ENCODE peak calls at places on chromosome 20, in nine cellular contexts. T is hypothalamus, D is Right ventricle myocardium superior, L is fibroblast of lung, W is epithelial cell of prostate, R is HTR-8/SVneo, K is LHCN-M2, V is pulmonary artery endothelial cell, F is M059J. A is an unnamed sample.
A peak's percentile ranks its signal among the peaks of the same experiment; 100 is the strongest.

GRCh38 chr20:9677224-9677623 is 161.7 kb downstream of the PAK5 start:
- DNase-seq in T (no peak), D (no peak), L (no peak), W (no peak), R (no peak), K (no peak), V (no peak), F (peak; percentile 4), A (no peak)

GRCh38 chr20:32585011-32585518 is at the start of gene NOL4L:
- DNase-seq in T (no peak), D (peak; percentile 47), L (peak; percentile 32), W (no peak), R (no peak), K (no peak), V (no peak), F (peak; percentile 43), A (peak; percentile 37)

GRCh38 chr20:8361008-8361652 is 229.1 kb downstream of the PLCB1 start:
- DNase-seq in T (no peak), D (no peak), L (peak; percentile 73), W (no peak), R (no peak), K (no peak), V (no peak), F (no peak), A (no peak)

GRCh38 chr20:33865761-33866160 is 54.6 kb downstream of the CHMP4B start:
- DNase-seq in T (no peak), D (no peak), L (no peak), W (no peak), R (no peak), K (no peak), V (no peak), F (no peak), A (no peak)

GRCh38 chr20:48703107-48703506 is 124.7 kb downstream of the PREX1 start:
- DNase-seq in T (no peak), D (peak; percentile 72), L (no peak), W (no peak), R (no peak), K (no peak), V (no peak), F (no peak), A (peak; percentile 78)

GRCh38 chr20:14711681-14712080 is 374.3 kb upstream of the FLRT3 start:
- DNase-seq in T (no peak), D (no peak), L (peak; percentile 30), W (no peak), R (no peak), K (no peak), V (no peak), F (no peak), A (no peak)

GRCh38 chr20:24305366-24305765 is 164.1 kb upstream of the SYNDIG1 start:
- DNase-seq in T (no peak), D (no peak), L (no peak), W (no peak), R (no peak), K (no peak), V (no peak), F (no peak), A (no peak)

GRCh38 chr20:63090052-63090451 is 83.3 kb upstream of the BHLHE23 start:
- DNase-seq in T (no peak), D (peak; percentile 13), L (no peak), W (no peak), R (no peak), K (no peak), V (no peak), F (no peak), A (no peak)

GRCh38 chr20:51622004-51622874 is 79.7 kb upstream of the NFATC2 start:
- DNase-seq in T (no peak), D (no peak), L (peak; percentile 46), W (no peak), R (no peak), K (no peak), V (no peak), F (no peak), A (no peak)

GRCh38 chr20:50121858-50122271 is 8.9 kb upstream of the UBE2V1 start:
- DNase-seq in T (no peak), D (no peak), L (peak; percentile 58), W (no peak), R (no peak), K (peak; percentile 61), V (no peak), F (peak; percentile 76), A (peak; percentile 18)

GRCh38 chr20:49558826-49559225 is 9.1 kb downstream of the PTGIS start:
- DNase-seq in T (no peak), D (no peak), L (no peak), W (no peak), R (no peak), K (no peak), V (no peak), F (no peak), A (no peak)

GRCh38 chr20:63664143-63664851 is 6.2 kb downstream of the RTEL1 start:
- DNase-seq in T (no peak), D (no peak), L (no peak), W (no peak), R (no peak), K (no peak), V (no peak), F (no peak), A (no peak)

GRCh38 chr20:208937-209566 is 18.0 kb upstream of the DEFB129 start:
- DNase-seq in T (no peak), D (no peak), L (peak; percentile 67), W (peak; percentile 26), R (peak; percentile 53), K (peak; percentile 69), V (peak; percentile 35), F (peak; percentile 76), A (no peak)

GRCh38 chr20:47278907-47279348 is 77.6 kb downstream of the ZMYND8 start:
- DNase-seq in T (no peak), D (no peak), L (peak; percentile 69), W (no peak), R (no peak), K (peak; percentile 85), V (no peak), F (peak; percentile 95), A (no peak)

GRCh38 chr20:58746551-58747399 is 54.2 kb downstream of the NPEPL1 start:
- DNase-seq in T (no peak), D (no peak), L (peak; percentile 1), W (no peak), R (no peak), K (peak; percentile 7), V (no peak), F (no peak), A (no peak)

GRCh38 chr20:3711418-3712043 is 869 bp downstream of the SIGLEC1 start:
- DNase-seq in T (no peak), D (no peak), L (no peak), W (no peak), R (no peak), K (no peak), V (no peak), F (no peak), A (no peak)

GRCh38 chr20:54112221-54112884 is 42.0 kb upstream of the BCAS1 start:
- DNase-seq in T (no peak), D (no peak), L (no peak), W (no peak), R (no peak), K (no peak), V (no peak), F (no peak), A (no peak)

GRCh38 chr20:12762725-12763124 is 246.0 kb upstream of the SPTLC3 start:
- DNase-seq in T (no peak), D (no peak), L (no peak), W (no peak), R (no peak), K (no peak), V (no peak), F (peak; percentile 10), A (peak; percentile 1)

GRCh38 chr20:34076952-34077351 is 35.1 kb downstream of the EIF2S2 start:
- DNase-seq in T (no peak), D (no peak), L (no peak), W (no peak), R (no peak), K (no peak), V (no peak), F (no peak), A (no peak)

GRCh38 chr20:51889466-51889865 is 87.1 kb upstream of the SALL4 start:
- DNase-seq in T (no peak), D (no peak), L (no peak), W (no peak), R (no peak), K (no peak), V (no peak), F (no peak), A (no peak)

GRCh38 chr20:25248501-25249172 is 752 bp downstream of the PYGB start:
- DNase-seq in T (no peak), D (peak; percentile 68), L (peak; percentile 56), W (no peak), R (peak; percentile 28), K (no peak), V (no peak), F (peak; percentile 62), A (peak; percentile 50)

GRCh38 chr20:10705801-10706459 is 32.1 kb upstream of the JAG1 start:
- DNase-seq in T (no peak), D (no peak), L (peak; percentile 58), W (peak; percentile 96), R (no peak), K (no peak), V (no peak), F (peak; percentile 51), A (no peak)

GRCh38 chr20:61263084-61263695 is 11.1 kb downstream of the CDH4 start:
- DNase-seq in T (no peak), D (no peak), L (no peak), W (no peak), R (peak; percentile 64), K (peak; percentile 11), V (no peak), F (peak; percentile 14), A (no peak)

GRCh38 chr20:41734506-41734945 is 116.3 kb upstream of the CHD6 start:
- DNase-seq in T (peak; percentile 0), D (no peak), L (peak; percentile 10), W (no peak), R (peak; percentile 79), K (peak; percentile 42), V (no peak), F (peak; percentile 48), A (peak; percentile 45)

GRCh38 chr20:38873050-38873581 is 53.1 kb upstream of the FAM83D start:
- DNase-seq in T (no peak), D (no peak), L (no peak), W (no peak), R (no peak), K (no peak), V (no peak), F (no peak), A (no peak)

GRCh38 chr20:36121981-36122930 is 32.3 kb upstream of the EPB41L1 start:
- DNase-seq in T (no peak), D (no peak), L (no peak), W (peak; percentile 66), R (no peak), K (no peak), V (no peak), F (no peak), A (peak; percentile 85)

GRCh38 chr20:57772349-57772964 is 62.6 kb upstream of the PMEPA1 start:
- DNase-seq in T (no peak), D (no peak), L (peak; percentile 82), W (peak; percentile 68), R (peak; percentile 100), K (peak; percentile 83), V (no peak), F (peak; percentile 99), A (no peak)

GRCh38 chr20:57693002-57693582 is 16.7 kb downstream of the PMEPA1 start:
- DNase-seq in T (no peak), D (no peak), L (peak; percentile 85), W (peak; percentile 98), R (no peak), K (no peak), V (no peak), F (peak; percentile 94), A (peak; percentile 47)